ENCODE peak calls at places on chromosomes 5 and 9, in ten cellular contexts. X is fibroblast of lung; Z is breast epithelium; S is HCT116; K is aorta; M is CD8-positive, alpha-beta T cell; B is stomach; Q is uterus; D is adipocyte; Y is effector memory CD4-positive, alpha-beta T cell. C is an unnamed sample.
A peak's percentile ranks its signal among the peaks of the same experiment; 100 is the strongest.

GRCh38 chr5:69512740-69513260 is 20.2 kb downstream of the OCLN start:
- DNase-seq in K (no peak), B (no peak), Q (no peak), M (no peak), Y (no peak), S (no peak), X (peak; percentile 90), Z (no peak), D (peak; percentile 54), C (no peak)

GRCh38 chr5:36607114-36607561 is 732 bp downstream of the SLC1A3 start:
- DNase-seq in Y (no peak), M (no peak), K (no peak), Z (no peak), S (peak; percentile 33), D (peak; percentile 62), Q (no peak), B (no peak), X (peak; percentile 58), C (no peak)

GRCh38 chr5:14445581-14446290 is 135.9 kb upstream of the OTULINL start:
- DNase-seq in S (no peak), Z (no peak), Y (no peak), Q (peak; percentile 63), X (peak; percentile 82), K (no peak), B (no peak), D (peak; percentile 52), M (no peak), C (no peak)

GRCh38 chr9:16482764-16483163 is 387.7 kb downstream of the BNC2 start:
- DNase-seq in X (peak; percentile 46), Q (no peak), Y (no peak), M (no peak), S (no peak), K (no peak), Z (no peak), B (no peak), D (no peak), C (no peak)

GRCh38 chr9:121814594-121814993 is 163.2 kb downstream of the DAB2IP start:
- DNase-seq in M (no peak), D (no peak), X (no peak), K (no peak), S (no peak), Q (no peak), Y (no peak), B (no peak), Z (no peak), C (no peak)

GRCh38 chr5:89128097-89128496 is 245.1 kb upstream of the MEF2C start:
- DNase-seq in Z (no peak), M (no peak), Q (no peak), X (peak; percentile 19), S (no peak), B (no peak), K (no peak), Y (no peak), D (no peak), C (no peak)

GRCh38 chr9:32426278-32426939 is 42.0 kb downstream of the ACO1 start:
- DNase-seq in Y (no peak), X (peak; percentile 92), K (no peak), M (no peak), Z (no peak), B (peak; percentile 68), S (no peak), D (peak; percentile 73), Q (no peak), C (no peak)

GRCh38 chr9:121050128-121050988 is at the start of gene C5:
- DNase-seq in X (no peak), Q (no peak), Z (no peak), K (no peak), D (no peak), S (no peak), Y (no peak), B (no peak), M (no peak), C (no peak)

GRCh38 chr9:92976436-92976835 is 29.1 kb downstream of the FGD3 start:
- DNase-seq in S (no peak), Z (no peak), Q (no peak), X (no peak), B (no peak), Y (no peak), K (no peak), D (no peak), M (peak; percentile 46), C (no peak)

GRCh38 chr9:133202145-133202513 is 6.9 kb downstream of the OBP2B start:
- DNase-seq in Y (no peak), S (no peak), K (no peak), M (peak; percentile 25), Q (no peak), D (no peak), Z (no peak), B (peak; percentile 15), X (no peak), C (no peak)

GRCh38 chr9:131609116-131609830 is 64.0 kb downstream of the PRRT1B start:
- DNase-seq in S (no peak), K (no peak), Y (no peak), Z (no peak), X (peak; percentile 83), B (peak; percentile 44), Q (peak; percentile 80), M (no peak), D (peak; percentile 84), C (no peak)

DNA sequence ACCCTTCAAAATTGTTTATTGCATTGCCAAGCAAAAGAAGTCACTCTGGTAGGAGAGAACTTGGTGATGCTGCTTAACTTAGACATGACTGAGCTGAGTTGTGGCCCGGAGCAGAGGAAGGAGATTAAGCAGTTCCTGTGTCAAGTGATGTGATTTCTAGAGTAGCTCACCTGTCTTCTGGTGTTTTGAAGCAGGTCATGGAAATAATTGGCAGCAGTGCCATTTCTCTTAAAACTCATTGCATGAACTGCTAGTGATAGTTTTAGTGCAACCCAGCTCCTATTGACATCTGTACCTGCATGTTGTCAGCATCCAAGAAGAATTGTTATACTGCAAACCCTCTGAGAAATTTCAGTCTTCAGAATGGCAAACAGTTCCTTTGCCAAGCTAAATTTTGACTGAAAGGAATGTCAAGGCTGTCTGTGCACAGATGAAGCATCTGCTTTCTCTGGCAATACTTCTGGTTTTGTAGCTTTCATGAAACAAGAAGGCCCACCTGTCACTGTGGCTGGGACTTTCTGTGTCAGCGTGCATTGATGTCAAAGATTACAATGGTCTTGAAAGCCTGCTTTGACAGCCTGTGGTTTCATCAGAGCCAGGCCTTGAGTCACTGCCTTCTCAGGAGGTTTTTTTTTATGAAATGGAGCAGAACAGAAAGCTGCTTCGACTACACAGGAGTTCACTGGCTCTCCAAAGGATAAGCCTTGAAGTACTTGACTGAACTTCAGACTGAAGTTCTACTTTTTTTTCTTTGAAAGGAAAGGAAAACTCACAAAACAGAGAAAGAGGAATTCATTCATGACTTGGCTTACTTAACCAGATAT is 90.6 kb downstream of the RALGPS1 start:
- DNase-seq in Z (no peak), K (no peak), X (peak; percentile 73), B (no peak), Q (no peak), Y (peak; percentile 40), S (no peak), M (peak; percentile 71), D (peak; percentile 79), C (peak; percentile 79)
- H3K4me3 ChIP-seq in Z (no peak overlapping the region), K (no peak overlapping the region), X (no peak overlapping the region), B (no peak overlapping the region), Q (no peak overlapping the region), Y (no peak overlapping the region), S (no peak overlapping the region), M (no peak overlapping the region), D (no peak overlapping the region), C (no peak overlapping the region)

DNA sequence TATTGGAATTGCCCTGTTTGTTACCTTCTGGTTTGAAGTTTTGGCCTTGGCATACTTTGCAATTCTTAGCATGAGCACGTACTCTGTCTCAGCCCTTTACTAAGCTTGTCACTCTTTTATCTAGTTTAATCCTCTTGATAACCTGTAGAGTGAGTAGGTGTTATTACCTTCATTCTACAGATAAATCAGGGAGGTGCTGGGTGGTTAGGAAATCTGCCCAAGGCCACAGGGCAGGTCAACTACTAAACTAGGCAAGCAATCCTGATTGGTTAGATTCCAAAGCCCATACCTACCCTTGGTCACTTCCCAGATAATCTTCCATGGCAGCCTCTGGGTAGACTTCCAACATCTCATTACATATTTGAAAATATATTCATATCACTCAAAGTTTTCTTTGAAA is 65.7 kb downstream of the PCSK5 start:
- DNase-seq in X (no peak), B (no peak), Y (no peak), Q (no peak), D (no peak), Z (no peak), M (no peak), K (no peak), S (no peak), C (no peak)
- H3K27me3 ChIP-seq in X (no peaks in the 10 kb centered on the region), B (no peaks in the 10 kb centered on the region), Y (no peaks in the 10 kb centered on the region), Q (no peaks in the 10 kb centered on the region), D (no peaks in the 10 kb centered on the region), Z (no peaks in the 10 kb centered on the region), M (no peaks in the 10 kb centered on the region), K (no peaks in the 10 kb centered on the region), S (no peaks in the 10 kb centered on the region), C (no peaks in the 10 kb centered on the region)

DNA sequence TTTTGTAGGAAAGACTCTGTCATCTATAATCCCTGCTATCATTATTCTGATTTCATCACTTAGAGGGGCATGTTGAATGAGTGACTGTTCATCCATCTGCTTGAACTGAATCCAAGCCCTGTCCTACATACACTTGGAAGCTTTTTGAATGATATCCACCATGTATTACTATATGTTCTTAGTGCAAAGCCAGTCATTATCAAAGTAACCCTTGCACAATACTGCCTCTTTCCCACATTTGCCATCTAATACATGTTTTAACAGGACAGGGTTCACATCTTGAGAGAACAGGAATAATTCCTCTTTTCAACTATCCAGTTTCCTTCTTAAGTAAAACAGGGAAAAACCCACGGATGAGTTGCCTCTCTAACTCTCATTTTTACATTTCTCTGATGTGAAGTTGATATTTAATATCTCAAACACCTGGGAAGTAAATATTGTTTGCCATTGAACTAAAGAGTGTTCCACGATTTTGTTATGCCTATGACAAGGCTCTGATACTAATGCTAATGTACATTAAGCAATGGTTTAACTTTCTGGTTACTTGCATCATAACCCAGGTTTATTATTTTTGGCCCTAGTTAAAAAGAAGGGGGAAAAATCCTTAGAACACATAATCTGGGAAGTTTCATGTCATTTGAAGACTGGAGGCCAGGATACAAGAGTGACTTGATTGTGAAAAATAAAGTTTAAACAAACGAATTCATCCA is 103.7 kb upstream of the TARS1 start:
- DNase-seq in B (no peak), Y (no peak), K (no peak), D (peak; percentile 50), Q (no peak), X (peak; percentile 51), Z (no peak), M (no peak), S (no peak), C (no peak)
- H3K4me3 ChIP-seq in B (no peak overlapping the region), Y (no peak overlapping the region), K (no peak overlapping the region), D (peak overlapping the region; percentile 1), Q (no peak overlapping the region), X (no peak overlapping the region), Z (no peak overlapping the region), M (no peak overlapping the region), S (no peak overlapping the region), C (no peak overlapping the region)

DNA sequence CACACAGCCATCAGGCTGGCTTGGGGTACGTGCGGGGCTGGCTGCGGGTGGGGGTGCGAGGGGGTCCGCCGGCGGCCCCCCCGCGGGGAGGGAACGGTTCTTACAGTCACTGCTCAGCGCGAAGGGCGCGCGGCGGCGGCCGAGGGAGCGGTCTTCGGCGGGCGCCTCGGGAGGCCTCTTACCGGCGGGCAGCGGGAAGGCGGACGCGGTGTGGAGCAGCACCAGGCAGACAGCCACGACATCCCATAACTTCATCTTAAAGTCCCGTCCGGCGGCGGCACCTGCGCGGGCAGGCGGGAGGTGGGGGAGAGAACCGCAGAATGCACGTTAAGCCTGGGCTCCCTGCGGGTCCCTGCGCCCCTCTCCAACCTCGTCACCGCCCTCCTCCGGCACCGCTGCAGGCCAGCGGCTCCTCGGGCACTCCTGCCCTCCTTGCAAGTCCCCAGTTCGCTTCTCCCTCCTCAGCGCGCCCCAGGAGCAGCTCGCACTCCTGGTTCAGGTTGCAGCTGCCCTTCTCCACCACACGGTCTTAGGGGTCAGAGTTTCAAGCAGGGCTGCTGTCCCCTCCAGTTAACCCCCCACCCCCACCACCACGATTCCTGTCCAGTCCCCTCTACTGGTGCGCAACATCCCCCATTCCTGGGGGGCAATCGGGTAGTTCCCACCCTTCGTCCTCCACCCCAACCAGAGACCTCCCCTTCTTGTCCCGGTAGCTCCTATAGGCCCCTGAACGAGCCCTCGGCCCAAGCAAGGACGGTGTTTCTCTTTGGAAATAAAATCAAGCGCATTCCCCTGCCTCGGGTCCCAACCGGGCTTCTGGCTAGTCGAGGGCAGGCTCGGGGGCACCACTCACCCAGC is 5.1 kb downstream of the GDNF start:
- DNase-seq in X (peak; percentile 49), S (no peak), D (peak; percentile 58), Y (no peak), Z (no peak), B (no peak), M (no peak), K (no peak), Q (no peak), C (no peak)
- H3K27me3 ChIP-seq in X (no peaks in the 10 kb centered on the region), S (no peaks in the 10 kb centered on the region), D (peaks cover 19% of the 10 kb centered on the region), Y (peaks cover 31% of the 10 kb centered on the region), Z (peaks cover 2% of the 10 kb centered on the region), B (peaks cover 79% of the 10 kb centered on the region), M (peaks cover 9% of the 10 kb centered on the region), K (no peaks in the 10 kb centered on the region), Q (no peaks in the 10 kb centered on the region), C (peaks cover 25% of the 10 kb centered on the region)

C was measured in CD4-positive, alpha-beta memory T cell.